ENCODE peak calls at places on chromosomes 2 and 18, in ten cellular contexts. E is glutamatergic neuron, U is kidney epithelial cell, A is astrocyte, V is prostate gland, B is H9, M is fibroblast of lung, O is neural progenitor cell, K is left ventricle myocardium inferior, C is IMR-90. Q is an unnamed sample.
A peak's percentile ranks its signal among the peaks of the same experiment; 100 is the strongest.

GRCh38 chr2:8548871-8549221 is 133.0 kb upstream of the ID2 start:
- DNase-seq in E (no peak), U (no peak), A (no peak), V (no peak), B (no peak), M (no peak), O (no peak), K (no peak), C (no peak), Q (no peak)

GRCh38 chr18:63681449-63682381 is 20.0 kb upstream of the SERPINB3 start:
- DNase-seq in E (no peak), U (no peak), A (no peak), V (peak; percentile 53), B (no peak), M (no peak), O (no peak), K (no peak), C (no peak), Q (no peak)

GRCh38 chr2:20617892-20618467 is 32.9 kb downstream of the HS1BP3 start:
- DNase-seq in E (peak; percentile 46), U (no peak), A (peak; percentile 97), V (peak; percentile 73), B (no peak), M (peak; percentile 97), O (peak; percentile 25), K (peak; percentile 98), C (peak; percentile 100), Q (no peak)

GRCh38 chr2:95374029-95374428 is 28.5 kb upstream of the FAHD2A start:
- DNase-seq in E (no peak), U (no peak), A (no peak), V (no peak), B (no peak), M (no peak), O (no peak), K (peak; percentile 10), C (no peak), Q (no peak)

GRCh38 chr18:9595197-9595596 is 19.2 kb downstream of the PPP4R1 start:
- DNase-seq in E (no peak), U (no peak), A (peak; percentile 25), V (no peak), B (no peak), M (peak; percentile 27), O (no peak), K (no peak), C (peak; percentile 53), Q (no peak)

GRCh38 chr18:13262839-13263691 is 44.5 kb downstream of the LDLRAD4 start:
- DNase-seq in E (no peak), U (no peak), A (no peak), V (no peak), B (peak; percentile 5), M (no peak), O (no peak), K (no peak), C (no peak), Q (no peak)

GRCh38 chr2:151669585-151670081 is 64.6 kb downstream of the NEB start:
- DNase-seq in E (no peak), U (peak; percentile 12), A (peak; percentile 39), V (no peak), B (no peak), M (peak; percentile 51), O (peak; percentile 5), K (no peak), C (no peak), Q (no peak)

GRCh38 chr18:40375811-40376210 is 1579.2 kb upstream of the PIK3C3 start:
- DNase-seq in E (no peak), U (no peak), A (peak; percentile 10), V (no peak), B (no peak), M (peak; percentile 28), O (no peak), K (no peak), C (peak; percentile 4), Q (no peak)

GRCh38 chr2:219035942-219036341 is 5.4 kb downstream of the CFAP65 start:
- DNase-seq in E (no peak), U (no peak), A (no peak), V (no peak), B (no peak), M (no peak), O (no peak), K (no peak), C (no peak), Q (no peak)

GRCh38 chr2:74560591-74560990 is 6.1 kb downstream of the DOK1 start:
- DNase-seq in E (no peak), U (no peak), A (no peak), V (no peak), B (no peak), M (no peak), O (no peak), K (no peak), C (no peak), Q (no peak)

GRCh38 chr2:9739508-9739907 is 103.8 kb upstream of the TAF1B start:
- DNase-seq in E (no peak), U (no peak), A (no peak), V (no peak), B (no peak), M (no peak), O (no peak), K (peak; percentile 88), C (no peak), Q (no peak)

GRCh38 chr2:220434365-220434764 is 806.9 kb downstream of the SLC4A3 start:
- DNase-seq in E (no peak), U (no peak), A (peak; percentile 90), V (no peak), B (no peak), M (peak; percentile 90), O (no peak), K (no peak), C (peak; percentile 97), Q (no peak)

GRCh38 chr2:240564191-240564570 is 4.0 kb downstream of the DUSP28 start:
- DNase-seq in E (no peak), U (no peak), A (no peak), V (no peak), B (peak; percentile 14), M (no peak), O (no peak), K (no peak), C (no peak), Q (peak; percentile 63)

GRCh38 chr2:220736778-220737177 is 835.3 kb downstream of the EPHA4 start:
- DNase-seq in E (no peak), U (no peak), A (no peak), V (no peak), B (peak; percentile 28), M (no peak), O (no peak), K (no peak), C (peak; percentile 3), Q (no peak)

GRCh38 chr18:2847341-2848144 is 737 bp downstream of the EMILIN2 start:
- DNase-seq in E (peak; percentile 42), U (no peak), A (no peak), V (no peak), B (peak; percentile 56), M (peak; percentile 27), O (peak; percentile 73), K (peak; percentile 42), C (no peak), Q (no peak)

GRCh38 chr18:34248727-34249126 is 24.0 kb upstream of the NOL4 start:
- DNase-seq in E (no peak), U (no peak), A (no peak), V (no peak), B (no peak), M (no peak), O (no peak), K (no peak), C (no peak), Q (no peak)
- TF ChIP-seq CTCF in E (no peak), U (no peak), A (no peak), V (no peak), B (no peak), M (no peak), O (no peak), K (no peak), C (no peak), Q (no peak)

GRCh38 chr18:52422985-52423601 is 83.1 kb downstream of the DCC start:
- DNase-seq in E (no peak), U (no peak), A (no peak), V (no peak), B (no peak), M (no peak), O (peak; percentile 12), K (no peak), C (no peak), Q (no peak)
- TF ChIP-seq CTCF in E (no peak), U (peak; percentile 11), A (no peak), V (no peak), B (peak; percentile 52), M (no peak), O (peak; percentile 31), K (no peak), C (no peak), Q (peak; percentile 37)

DNA sequence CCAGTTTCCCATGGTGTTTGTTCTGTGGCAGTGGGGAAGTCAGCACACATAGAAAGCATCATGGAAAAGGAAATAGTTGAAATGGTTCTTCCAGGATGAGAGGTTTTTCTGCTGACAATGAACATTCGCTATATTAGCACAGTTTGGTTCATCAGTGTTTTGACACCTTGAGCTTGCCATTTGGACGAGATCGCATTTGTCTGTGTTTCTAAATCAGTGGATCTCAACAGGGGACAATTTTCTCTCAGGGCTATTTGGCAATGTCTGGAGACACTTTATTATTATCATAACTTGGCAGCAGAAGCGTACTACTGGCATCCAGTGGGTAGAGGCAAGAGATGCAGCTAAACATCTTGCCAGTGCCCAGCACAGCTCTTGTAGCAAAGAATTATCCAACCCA is 74.6 kb downstream of the CD8B2 start:
- DNase-seq in E (no peak), U (no peak), A (no peak), V (peak; percentile 30), B (no peak), M (no peak), O (no peak), K (no peak), C (no peak), Q (no peak)
- TF ChIP-seq CTCF in E (no peak), U (no peak), A (no peak), V (no peak), B (no peak), M (no peak), O (no peak), K (no peak), C (no peak), Q (no peak)

GRCh38 chr18:48022021-48022420 is 91.6 kb upstream of the SMAD2 start:
- DNase-seq in E (no peak), U (no peak), A (no peak), V (no peak), B (no peak), M (no peak), O (no peak), K (no peak), C (no peak), Q (no peak)

GRCh38 chr18:48024009-48024512 is 93.6 kb upstream of the SMAD2 start:
- DNase-seq in E (no peak), U (no peak), A (no peak), V (no peak), B (no peak), M (no peak), O (no peak), K (no peak), C (no peak), Q (no peak)

GRCh38 chr18:48022531-48023330 is 92.3 kb upstream of the SMAD2 start:
- DNase-seq in E (no peak), U (no peak), A (peak; percentile 45), V (no peak), B (no peak), M (peak; percentile 58), O (peak; percentile 91), K (no peak), C (peak; percentile 49), Q (no peak)

GRCh38 chr18:48024891-48025660 is 94.6 kb upstream of the SMAD2 start:
- DNase-seq in E (no peak), U (no peak), A (no peak), V (no peak), B (no peak), M (no peak), O (no peak), K (no peak), C (no peak), Q (no peak)

GRCh38 chr18:48023334-48024008 is 93.0 kb upstream of the SMAD2 start:
- DNase-seq in E (peak; percentile 67), U (peak; percentile 80), A (peak; percentile 81), V (peak; percentile 66), B (peak; percentile 70), M (peak; percentile 84), O (peak; percentile 73), K (no peak), C (peak; percentile 10), Q (no peak)
- TF ChIP-seq CTCF in E (peak; percentile 24), U (peak; percentile 73), A (peak; percentile 7), V (no peak), B (peak; percentile 71), M (peak; percentile 23), O (peak; percentile 74), K (peak; percentile 55), C (peak; percentile 26), Q (peak; percentile 65)

Q was measured in type B pancreatic cell.